ENCODE peak calls at places on chromosomes 11 and 22, in seven cellular contexts. One of them, this sample, is unnamed.

GRCh38 chr11:122756417-122756816 is 81.9 kb upstream of the CRTAM start:
- DNase-seq in NCI-H524: no peak
- DNase-seq in sciatic nerve: no peak
- DNase-seq in kidney: no peak
- DNase-seq in T-cell: peak
- DNase-seq in activated CD4-positive, CD25-positive, alpha-beta regulatory T cell treated with anti-CD3 and anti-CD28 coated beads, Interleukin-2, amount 50 U/mL, for 72 hours: no peak
- DNase-seq in NCI-H1417: no peak
- DNase-seq in this sample: no peak

GRCh38 chr11:31799794-31800397 is 11.2 kb downstream of the PAX6 start:
- DNase-seq in NCI-H524: no peak
- DNase-seq in sciatic nerve: no peak
- DNase-seq in kidney: no peak
- DNase-seq in T-cell: no peak
- DNase-seq in activated CD4-positive, CD25-positive, alpha-beta regulatory T cell treated with anti-CD3 and anti-CD28 coated beads, Interleukin-2, amount 50 U/mL, for 72 hours: no peak
- DNase-seq in NCI-H1417: no peak
- DNase-seq in this sample: no peak

GRCh38 chr11:106217456-106217855 is 140.0 kb downstream of the AASDHPPT start:
- DNase-seq in NCI-H524: no peak
- DNase-seq in sciatic nerve: no peak
- DNase-seq in kidney: no peak
- DNase-seq in T-cell: no peak
- DNase-seq in activated CD4-positive, CD25-positive, alpha-beta regulatory T cell treated with anti-CD3 and anti-CD28 coated beads, Interleukin-2, amount 50 U/mL, for 72 hours: no peak
- DNase-seq in NCI-H1417: no peak
- DNase-seq in this sample: no peak

GRCh38 chr11:134612416-134613030 is 200.5 kb upstream of the B3GAT1 start:
- DNase-seq in NCI-H524: no peak
- DNase-seq in sciatic nerve: no peak
- DNase-seq in kidney: no peak
- DNase-seq in T-cell: no peak
- DNase-seq in activated CD4-positive, CD25-positive, alpha-beta regulatory T cell treated with anti-CD3 and anti-CD28 coated beads, Interleukin-2, amount 50 U/mL, for 72 hours: no peak
- DNase-seq in NCI-H1417: no peak
- DNase-seq in this sample: no peak

GRCh38 chr11:44484211-44484610 is 81.3 kb upstream of the CD82 start:
- DNase-seq in NCI-H524: no peak
- DNase-seq in sciatic nerve: no peak
- DNase-seq in kidney: no peak
- DNase-seq in T-cell: no peak
- DNase-seq in activated CD4-positive, CD25-positive, alpha-beta regulatory T cell treated with anti-CD3 and anti-CD28 coated beads, Interleukin-2, amount 50 U/mL, for 72 hours: no peak
- DNase-seq in NCI-H1417: no peak
- DNase-seq in this sample: no peak

GRCh38 chr11:68354181-68354872 is 41.9 kb downstream of the LRP5 start:
- DNase-seq in NCI-H524: no peak
- DNase-seq in sciatic nerve: peak
- DNase-seq in kidney: peak
- DNase-seq in T-cell: no peak
- DNase-seq in activated CD4-positive, CD25-positive, alpha-beta regulatory T cell treated with anti-CD3 and anti-CD28 coated beads, Interleukin-2, amount 50 U/mL, for 72 hours: no peak
- DNase-seq in NCI-H1417: no peak
- DNase-seq in this sample: no peak

GRCh38 chr22:26648011-26648497 is 9.3 kb upstream of the MIAT start:
- DNase-seq in NCI-H524: peak
- DNase-seq in sciatic nerve: no peak
- DNase-seq in kidney: no peak
- DNase-seq in T-cell: peak
- DNase-seq in activated CD4-positive, CD25-positive, alpha-beta regulatory T cell treated with anti-CD3 and anti-CD28 coated beads, Interleukin-2, amount 50 U/mL, for 72 hours: no peak
- DNase-seq in NCI-H1417: peak
- DNase-seq in this sample: peak

GRCh38 chr11:117070016-117070415 is 28.2 kb downstream of the SIK3 start:
- DNase-seq in NCI-H524: no peak
- DNase-seq in sciatic nerve: no peak
- DNase-seq in kidney: no peak
- DNase-seq in T-cell: no peak
- DNase-seq in activated CD4-positive, CD25-positive, alpha-beta regulatory T cell treated with anti-CD3 and anti-CD28 coated beads, Interleukin-2, amount 50 U/mL, for 72 hours: no peak
- DNase-seq in NCI-H1417: no peak
- DNase-seq in this sample: no peak

GRCh38 chr22:50136431-50137047 is 34.0 kb upstream of the PANX2 start:
- DNase-seq in NCI-H524: peak
- DNase-seq in sciatic nerve: no peak
- DNase-seq in kidney: no peak
- DNase-seq in T-cell: no peak
- DNase-seq in activated CD4-positive, CD25-positive, alpha-beta regulatory T cell treated with anti-CD3 and anti-CD28 coated beads, Interleukin-2, amount 50 U/mL, for 72 hours: no peak
- DNase-seq in NCI-H1417: no peak
- DNase-seq in this sample: no peak

This sample was measured in NCI-H2171.